ENCODE peak calls at places on chromosomes 6 and 20, in seven cellular contexts. O is kidney epithelial cell, U is cardiac fibroblast, C is pancreas, R is lung, E is Calu3, L is fibroblast of villous mesenchyme. X is an unnamed sample.

GRCh38 chr6:151027936-151028838 is 162.7 kb downstream of the MTHFD1L start:
- DNase-seq in O (no peak), U (no peak), L (no peak), C (no peak), E (no peak), R (no peak), X (no peak)

GRCh38 chr6:155212106-155212505 is 51.7 kb upstream of the CLDN20 start:
- DNase-seq in U (peak), R (no peak), L (no peak), O (no peak), E (no peak), C (no peak), X (no peak)

GRCh38 chr6:114955363-114955762 is 612.5 kb upstream of the HS3ST5 start:
- DNase-seq in L (no peak), O (no peak), E (no peak), U (no peak), C (no peak), R (no peak), X (no peak)

GRCh38 chr6:56482525-56482924 is 160.2 kb downstream of the DST start:
- DNase-seq in E (no peak), L (no peak), O (no peak), U (no peak), R (no peak), C (no peak), X (no peak)

GRCh38 chr6:105402090-105402980 is 547 bp downstream of the PREP start:
- DNase-seq in O (no peak), E (peak), L (peak), C (no peak), U (peak), R (no peak), X (no peak)

GRCh38 chr6:150025201-150025917 is at the start of gene RAET1L:
- DNase-seq in E (peak), R (peak), C (no peak), U (peak), L (peak), O (peak), X (no peak)

GRCh38 chr6:3239110-3239830 is 11.8 kb upstream of the TUBB2B start:
- DNase-seq in L (no peak), U (no peak), E (no peak), C (no peak), O (no peak), R (no peak), X (no peak)

GRCh38 chr20:62030834-62031434 is 34.7 kb downstream of the TAF4 start:
- DNase-seq in R (no peak), E (peak), C (no peak), L (no peak), O (no peak), U (no peak), X (no peak)

GRCh38 chr6:7241709-7242645 is 71.0 kb downstream of the SSR1 start:
- DNase-seq in C (no peak), U (no peak), L (peak), R (no peak), O (no peak), E (peak), X (no peak)

GRCh38 chr6:32108094-32108627 is 977 bp downstream of the TNXB start:
- DNase-seq in O (no peak), R (no peak), U (peak), L (peak), C (peak), E (no peak), X (no peak)

GRCh38 chr20:46894579-46894958 is at the start of gene EYA2:
- DNase-seq in C (no peak), E (peak), U (no peak), R (no peak), L (no peak), O (no peak), X (no peak)

GRCh38 chr6:3455121-3455489 is 1.7 kb downstream of the SLC22A23 start:
- DNase-seq in E (no peak), L (no peak), U (no peak), C (no peak), O (no peak), R (no peak), X (no peak)

GRCh38 chr6:142026471-142026870 is 106.3 kb upstream of the GJE1 start:
- DNase-seq in R (no peak), U (no peak), C (no peak), L (no peak), E (peak), O (no peak), X (no peak)

GRCh38 chr6:42335896-42336295 is 115.8 kb downstream of the TRERF1 start:
- DNase-seq in C (no peak), E (no peak), R (no peak), U (no peak), L (peak), O (no peak), X (no peak)

GRCh38 chr6:113732384-113732966 is 124.7 kb upstream of the MARCKS start:
- DNase-seq in U (peak), E (no peak), R (no peak), C (no peak), L (peak), O (no peak), X (no peak)

GRCh38 chr6:727796-728195 is 34.9 kb upstream of the EXOC2 start:
- DNase-seq in R (no peak), U (no peak), O (no peak), C (no peak), L (no peak), E (no peak), X (no peak)

GRCh38 chr20:1332749-1333300 is 3.9 kb upstream of the SDCBP2 start:
- DNase-seq in U (no peak), C (no peak), R (peak), E (no peak), L (no peak), O (no peak), X (no peak)

GRCh38 chr6:94065707-94066337 is 646.5 kb upstream of the EPHA7 start:
- DNase-seq in L (no peak), U (no peak), R (no peak), O (no peak), C (no peak), E (no peak), X (no peak)

GRCh38 chr20:3218307-3218988 is 9.2 kb downstream of the ITPA start:
- DNase-seq in O (no peak), L (peak), C (peak), U (peak), E (peak), R (peak), X (peak)

GRCh38 chr20:22106308-22106938 is 401.0 kb downstream of the PAX1 start:
- DNase-seq in L (no peak), E (no peak), O (no peak), U (no peak), C (no peak), R (no peak), X (no peak)

GRCh38 chr6:157323924-157324276 is 581 bp upstream of the TMEM242 start:
- DNase-seq in O (no peak), C (peak), L (peak), E (peak), R (peak), U (peak), X (peak)

GRCh38 chr6:24357336-24358218 is at the start of gene DCDC2:
- DNase-seq in L (peak), O (peak), U (peak), R (peak), E (peak), C (peak), X (no peak)

GRCh38 chr6:162229093-162229492 is 498.5 kb downstream of the PRKN start:
- DNase-seq in O (no peak), C (no peak), U (no peak), L (no peak), R (no peak), E (no peak), X (no peak)

GRCh38 chr6:70575899-70576298 is 9.2 kb downstream of the SDHAF4 start:
- DNase-seq in O (no peak), U (no peak), L (no peak), E (no peak), C (no peak), R (no peak), X (no peak)

GRCh38 chr6:96760153-96760687 is 77.1 kb downstream of the GPR63 start:
- DNase-seq in U (no peak), E (no peak), O (no peak), R (no peak), C (no peak), L (no peak), X (no peak)
- TF ChIP-seq CTCF in U (no peak), E (no peak), O (no peak), R (no peak), C (no peak), L (no peak), X (no peak)

DNA sequence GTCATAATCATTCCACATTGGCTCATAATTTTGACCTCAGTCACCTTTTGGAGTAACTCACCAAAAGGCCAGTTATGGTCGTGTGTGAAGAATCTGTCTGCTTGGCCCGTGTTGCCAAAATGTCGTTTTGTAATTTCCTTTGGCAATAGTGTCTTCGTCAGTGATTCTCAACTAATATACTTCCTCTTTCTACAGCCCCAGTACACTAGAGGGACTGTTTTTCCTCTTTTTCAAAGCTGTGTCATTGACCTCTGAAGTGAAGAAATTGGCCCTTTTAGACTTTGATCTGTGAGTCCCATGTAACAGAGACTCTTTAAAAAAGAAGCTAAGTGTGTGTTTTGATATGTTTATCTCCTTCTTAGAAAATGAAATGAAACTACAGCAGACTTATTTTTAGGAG is 5.2 kb downstream of the FOXO3 start:
- DNase-seq in R (peak), O (no peak), L (peak), C (no peak), U (peak), E (no peak), X (no peak)
- TF ChIP-seq CTCF in R (no peak), O (no peak), L (peak), C (no peak), U (peak), E (no peak), X (no peak)

GRCh38 chr6:108363113-108363512 is 68.3 kb downstream of the AFG1L start:
- DNase-seq in L (no peak), E (no peak), R (no peak), O (no peak), U (no peak), C (no peak), X (no peak)

GRCh38 chr6:108361312-108361932 is 66.6 kb downstream of the AFG1L start:
- DNase-seq in C (no peak), L (no peak), O (no peak), E (no peak), U (no peak), R (no peak), X (no peak)

GRCh38 chr6:108360919-108361311 is 66.1 kb downstream of the AFG1L start:
- DNase-seq in C (no peak), O (no peak), U (no peak), E (no peak), L (no peak), R (no peak), X (no peak)

GRCh38 chr6:108362455-108362854 is 67.6 kb downstream of the AFG1L start:
- DNase-seq in R (no peak), L (no peak), C (no peak), O (no peak), E (no peak), U (no peak), X (no peak)

DNA sequence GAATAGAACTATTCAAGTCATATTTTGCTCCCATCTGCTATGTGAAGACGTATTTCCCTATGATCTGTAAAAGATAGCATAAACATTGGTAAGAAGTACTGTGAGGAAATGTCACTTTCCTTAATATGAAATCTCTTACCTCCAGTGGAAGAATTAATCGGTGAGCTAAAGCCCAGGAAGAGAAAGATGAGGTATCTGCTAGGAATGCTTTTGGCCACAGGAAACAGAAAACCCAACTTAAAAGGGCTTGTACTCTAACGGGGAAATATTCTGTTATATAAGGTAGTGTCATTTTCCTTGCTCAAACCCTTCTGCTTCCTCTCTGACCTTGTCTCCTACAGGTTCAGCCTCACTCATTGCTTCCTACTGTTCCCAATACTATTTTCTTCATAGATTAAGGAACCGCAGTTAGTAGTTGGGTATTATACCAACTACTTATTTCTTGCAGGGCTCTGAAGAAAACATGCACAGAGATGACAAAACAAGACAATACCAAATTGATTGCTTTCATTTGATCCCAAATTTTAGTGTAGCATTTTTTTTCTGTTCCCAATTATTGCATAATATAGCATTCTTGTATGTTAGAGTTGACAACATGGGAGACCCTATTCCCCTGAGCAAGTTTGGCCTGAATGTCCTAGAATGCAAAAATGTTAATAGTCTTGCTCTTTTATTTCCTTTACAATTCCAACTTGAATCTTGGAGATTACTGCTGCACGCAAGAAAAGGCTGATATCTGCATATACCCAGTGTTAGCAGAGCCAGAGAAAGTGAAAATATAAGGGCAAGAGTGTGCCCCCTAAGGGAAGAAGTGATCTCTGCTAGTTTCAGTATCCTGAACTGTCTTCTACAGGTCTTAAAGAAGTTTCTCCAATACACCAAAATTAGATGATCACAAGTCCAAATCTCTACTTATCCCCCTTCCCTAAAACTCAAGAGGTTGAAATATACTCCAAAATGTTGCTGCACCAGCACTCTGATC is 65.3 kb downstream of the AFG1L start:
- DNase-seq in E (no peak), L (no peak), O (no peak), U (peak), C (no peak), R (no peak), X (no peak)
- TF ChIP-seq CTCF in E (no peak), L (peak), O (no peak), U (peak), C (no peak), R (no peak), X (no peak)

GRCh38 chr6:39370021-39370420 is 47.5 kb upstream of the KCNK16 start:
- DNase-seq in R (no peak), L (no peak), U (no peak), C (no peak), E (no peak), O (no peak), X (no peak)
- TF ChIP-seq CTCF in R (no peak), L (no peak), U (peak), C (no peak), E (no peak), O (peak), X (no peak)

X was measured in natural killer cell.